ENCODE peak calls at places on chromosomes 5 and 9, in nine cellular contexts. Y, H, X, V, O, L, T, S and E are unnamed samples. For H3K4me1 and H3K9me3, the result is how much of the 10 kb centered on the place peaks cover.

GRCh38 chr5:36150676-36151433 is 832 bp downstream of the LMBRD2 start:
- DNase-seq in Y (peak), H (peak), X (no peak), V (peak), O (no peak), L (no peak), T (no peak), S (peak), E (peak)

GRCh38 chr9:121780641-121781040 is 129.2 kb downstream of the DAB2IP start:
- DNase-seq in Y (peak), H (no peak), X (no peak), V (no peak), O (no peak), L (no peak), T (no peak), S (peak), E (no peak)

GRCh38 chr5:64864171-64864570 is 95.4 kb downstream of the CWC27 start:
- DNase-seq in Y (no peak), H (no peak), X (no peak), V (no peak), O (no peak), L (no peak), T (no peak), S (no peak), E (no peak)

GRCh38 chr5:1736065-1736464 is 63.6 kb downstream of the MRPL36 start:
- DNase-seq in Y (no peak), H (no peak), X (no peak), V (no peak), O (no peak), L (no peak), T (no peak), S (no peak), E (no peak)

GRCh38 chr9:116190997-116191396 is 37.4 kb downstream of the PAPPA start:
- DNase-seq in Y (no peak), H (no peak), X (no peak), V (no peak), O (no peak), L (no peak), T (no peak), S (no peak), E (no peak)

GRCh38 chr5:145680169-145680568 is 155.0 kb downstream of the PRELID2 start:
- DNase-seq in Y (no peak), H (no peak), X (no peak), V (no peak), O (no peak), L (no peak), T (no peak), S (no peak), E (no peak)

GRCh38 chr5:43050384-43050783 is 10.3 kb upstream of the ANXA2R start:
- DNase-seq in Y (no peak), H (no peak), X (no peak), V (no peak), O (peak), L (no peak), T (no peak), S (no peak), E (no peak)

GRCh38 chr9:115134941-115135340 is 17.0 kb upstream of the TNC start:
- DNase-seq in Y (no peak), H (no peak), X (no peak), V (no peak), O (no peak), L (no peak), T (no peak), S (no peak), E (no peak)

GRCh38 chr9:37464426-37465248 is 613 bp downstream of the ZBTB5 start:
- DNase-seq in Y (no peak), H (no peak), X (peak), V (no peak), O (peak), L (peak), T (peak), S (peak), E (peak)

GRCh38 chr9:90843530-90843929 is 41.9 kb downstream of the SYK start:
- DNase-seq in Y (no peak), H (no peak), X (no peak), V (no peak), O (no peak), L (no peak), T (no peak), S (no peak), E (no peak)

GRCh38 chr9:125479846-125480615 is 218.4 kb downstream of the GAPVD1 start:
- DNase-seq in Y (no peak), H (no peak), X (no peak), V (no peak), O (peak), L (no peak), T (no peak), S (no peak), E (no peak)

GRCh38 chr5:77337716-77338115 is 127.2 kb downstream of the PDE8B start:
- DNase-seq in Y (no peak), H (no peak), X (no peak), V (peak), O (no peak), L (no peak), T (no peak), S (no peak), E (peak)

GRCh38 chr9:137665697-137666504 is 47.1 kb downstream of the EHMT1 start:
- DNase-seq in Y (peak), H (no peak), X (no peak), V (no peak), O (no peak), L (no peak), T (peak), S (no peak), E (peak)

GRCh38 chr9:137664676-137665075 is 45.9 kb downstream of the EHMT1 start:
- DNase-seq in Y (no peak), H (peak), X (no peak), V (no peak), O (no peak), L (no peak), T (no peak), S (peak), E (no peak)

GRCh38 chr9:137666505-137666809 is 47.7 kb downstream of the EHMT1 start:
- DNase-seq in Y (no peak), H (no peak), X (no peak), V (peak), O (no peak), L (no peak), T (no peak), S (no peak), E (no peak)

GRCh38 chr9:137665226-137665625 is 46.4 kb downstream of the EHMT1 start:
- DNase-seq in Y (no peak), H (no peak), X (no peak), V (no peak), O (no peak), L (no peak), T (no peak), S (no peak), E (no peak)

DNA sequence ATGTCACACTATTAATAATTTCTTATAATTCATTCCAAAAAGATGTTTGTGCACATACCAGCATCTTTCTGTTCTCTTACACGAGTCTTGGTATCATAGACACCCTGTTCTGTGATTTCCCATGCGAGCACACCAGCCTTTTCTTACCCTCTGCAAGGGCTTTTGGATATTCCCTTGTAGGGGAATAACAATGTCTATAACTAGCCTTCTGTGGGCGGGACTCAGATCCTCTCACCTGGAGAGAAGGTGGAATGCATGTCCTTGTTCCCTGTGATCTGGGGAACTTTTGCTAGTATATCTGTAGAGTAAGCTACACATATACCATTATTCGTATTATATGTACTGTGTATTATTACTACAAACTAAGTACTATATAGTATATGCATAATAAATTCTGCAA is 44.8 kb downstream of the EHMT1 start:
- DNase-seq in Y (no peak), H (no peak), X (no peak), V (no peak), O (no peak), L (no peak), T (peak), S (no peak), E (no peak)
- H3K4me1 ChIP-seq in Y (under half), H (under half), X (under half), V (under half), O (under half), L (under half), T (under half), S (under half), E (under half)

DNA sequence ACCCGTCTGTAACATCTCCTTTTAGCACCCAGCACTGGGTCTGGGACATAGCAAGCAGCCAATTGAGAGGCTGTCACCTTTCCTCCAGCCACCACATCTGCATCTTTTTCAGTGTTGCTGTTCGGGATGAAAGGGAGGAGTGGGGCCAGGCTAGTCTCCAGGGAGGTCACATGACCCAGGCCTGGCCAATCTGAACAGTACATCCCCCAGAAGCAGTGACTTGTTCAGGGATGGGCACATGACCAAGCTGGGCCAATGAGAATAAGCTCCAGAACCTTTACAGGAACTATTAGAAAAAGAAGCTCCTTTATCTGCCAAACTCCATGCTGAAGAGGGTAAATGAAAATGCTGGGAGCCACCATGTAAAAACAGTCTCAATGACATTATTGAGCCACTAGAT is 359.0 kb downstream of the SLIT3 start:
- DNase-seq in Y (no peak), H (peak), X (no peak), V (peak), O (no peak), L (no peak), T (no peak), S (no peak), E (no peak)
- TF ChIP-seq EP300 in Y (no peak), H (no peak), X (no peak), V (no peak), O (no peak), L (no peak), T (no peak), S (no peak), E (no peak)

DNA sequence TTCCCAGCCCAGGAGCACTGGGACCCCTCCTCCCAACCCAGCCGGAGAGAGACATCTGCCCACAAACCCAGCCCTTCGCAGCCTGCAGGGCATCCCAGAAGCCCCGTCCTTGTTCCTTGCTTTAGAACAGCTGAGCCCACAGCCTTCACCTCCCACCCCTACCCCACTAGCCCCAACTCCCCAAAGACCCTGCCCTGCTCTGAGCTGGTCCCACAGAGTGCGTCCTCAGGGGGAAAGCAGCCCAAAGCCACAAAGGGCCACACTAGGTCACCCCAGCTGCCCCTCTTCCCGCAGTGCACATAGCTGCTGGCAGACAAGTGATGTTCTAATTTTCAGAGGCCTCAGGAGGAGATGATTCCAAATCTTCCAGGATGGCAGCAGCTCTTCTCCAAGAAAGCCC is 8.8 kb downstream of the PLPP7 start:
- DNase-seq in Y (no peak), H (no peak), X (no peak), V (no peak), O (no peak), L (peak), T (no peak), S (no peak), E (no peak)
- H3K9me3 ChIP-seq in Y (under half), H (under half), X (under half), V (under half), O (under half), L (under half), T (under half), S (under half), E (under half)

DNA sequence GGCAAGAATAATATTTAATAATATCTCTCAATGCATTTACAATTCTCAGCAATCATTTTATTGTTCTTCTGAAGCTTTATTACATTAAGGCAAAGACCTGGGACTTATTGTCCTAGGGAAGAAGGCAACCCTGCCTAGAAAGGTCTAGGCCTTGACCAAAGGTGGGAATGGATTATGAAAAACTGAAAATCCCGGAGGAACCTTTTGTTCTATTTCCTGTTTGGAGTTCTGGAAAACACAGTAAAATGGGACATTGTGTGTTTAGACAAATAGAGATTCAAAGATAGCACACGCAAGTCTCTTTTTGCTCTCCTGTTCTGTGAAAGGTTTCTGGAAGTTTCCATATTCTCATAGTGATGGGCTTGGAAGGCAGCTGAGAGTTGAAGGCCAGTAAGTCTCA is 31.1 kb downstream of the BAAT start:
- DNase-seq in Y (no peak), H (no peak), X (no peak), V (no peak), O (no peak), L (no peak), T (no peak), S (no peak), E (no peak)
- H3K4me1 ChIP-seq in Y (under half), H (under half), X (under half), V (under half), O (under half), L (under half), T (under half), S (under half), E (under half)

GRCh38 chr5:148623101-148623500 is 31.2 kb downstream of the HTR4 start:
- DNase-seq in Y (no peak), H (no peak), X (no peak), V (no peak), O (no peak), L (no peak), T (no peak), S (no peak), E (no peak)

GRCh38 chr5:148619484-148619883 is 34.8 kb downstream of the HTR4 start:
- DNase-seq in Y (no peak), H (no peak), X (no peak), V (no peak), O (no peak), L (no peak), T (no peak), S (no peak), E (no peak)

GRCh38 chr5:148626986-148627385 is 27.3 kb downstream of the HTR4 start:
- DNase-seq in Y (no peak), H (no peak), X (no peak), V (no peak), O (no peak), L (no peak), T (no peak), S (no peak), E (no peak)

GRCh38 chr5:148620696-148621095 is 33.6 kb downstream of the HTR4 start:
- DNase-seq in Y (no peak), H (no peak), X (no peak), V (no peak), O (no peak), L (no peak), T (no peak), S (no peak), E (no peak)

DNA sequence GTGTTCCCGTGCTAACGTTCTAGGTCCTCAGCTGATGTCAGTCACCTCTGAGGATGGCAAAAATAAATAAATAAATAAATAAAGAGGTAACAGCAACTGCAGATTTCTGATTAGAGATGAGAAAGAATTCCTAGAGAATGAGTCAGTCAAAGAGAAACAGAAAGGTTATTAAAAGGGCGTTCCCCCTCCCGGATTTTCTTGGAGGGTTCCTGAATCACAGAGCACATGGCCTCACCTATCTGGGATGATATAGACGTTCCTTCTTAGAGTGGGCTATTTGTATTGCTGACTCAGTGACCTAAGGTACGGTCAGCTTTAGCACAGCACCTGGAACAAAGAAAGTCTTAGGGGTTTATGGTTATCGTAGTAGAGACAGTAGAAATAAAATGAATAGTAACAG is 30.6 kb downstream of the HTR4 start:
- DNase-seq in Y (no peak), H (no peak), X (no peak), V (no peak), O (no peak), L (no peak), T (no peak), S (no peak), E (no peak)
- TF ChIP-seq EP300 in Y (no peak), H (no peak), X (no peak), V (no peak), O (no peak), L (no peak), T (no peak), S (no peak), E (no peak)

GRCh38 chr9:88614359-88614758 is 79.4 kb downstream of the NXNL2 start:
- DNase-seq in Y (no peak), H (no peak), X (no peak), V (no peak), O (no peak), L (no peak), T (no peak), S (no peak), E (no peak)
- H3K9me3 ChIP-seq in Y (under half), H (under half), X (half or more), V (under half), O (under half), L (under half), T (under half), S (under half), E (under half)

GRCh38 chr9:89418882-89419641 is 78.9 kb downstream of the SEMA4D start:
- DNase-seq in Y (no peak), H (no peak), X (no peak), V (no peak), O (no peak), L (no peak), T (no peak), S (peak), E (no peak)
- H3K4me1 ChIP-seq in Y (under half), H (under half), X (under half), V (under half), O (under half), L (under half), T (under half), S (under half), E (under half)

DNA sequence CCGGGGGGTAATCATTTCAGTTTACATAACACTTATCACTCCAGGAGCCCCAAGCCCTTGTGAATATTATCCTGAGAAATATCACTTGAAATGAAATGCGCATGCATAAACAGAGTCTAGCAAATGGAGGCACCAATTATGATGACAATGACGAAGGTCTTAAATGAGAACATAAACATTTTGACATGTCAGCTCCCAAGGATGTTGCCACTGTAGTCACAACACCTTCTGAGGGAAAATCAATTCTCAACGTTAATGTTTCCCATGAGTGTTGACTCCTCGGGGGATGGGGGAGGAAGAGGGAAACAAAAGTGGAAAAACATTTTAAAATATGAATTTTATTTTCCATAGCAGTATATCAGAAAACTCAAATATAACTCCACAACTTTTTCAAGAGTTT is 54.4 kb upstream of the RAD23B start:
- DNase-seq in Y (no peak), H (no peak), X (no peak), V (no peak), O (no peak), L (no peak), T (no peak), S (no peak), E (no peak)
- TF ChIP-seq EP300 in Y (no peak), H (no peak), X (no peak), V (no peak), O (no peak), L (no peak), T (no peak), S (no peak), E (no peak)

DNA sequence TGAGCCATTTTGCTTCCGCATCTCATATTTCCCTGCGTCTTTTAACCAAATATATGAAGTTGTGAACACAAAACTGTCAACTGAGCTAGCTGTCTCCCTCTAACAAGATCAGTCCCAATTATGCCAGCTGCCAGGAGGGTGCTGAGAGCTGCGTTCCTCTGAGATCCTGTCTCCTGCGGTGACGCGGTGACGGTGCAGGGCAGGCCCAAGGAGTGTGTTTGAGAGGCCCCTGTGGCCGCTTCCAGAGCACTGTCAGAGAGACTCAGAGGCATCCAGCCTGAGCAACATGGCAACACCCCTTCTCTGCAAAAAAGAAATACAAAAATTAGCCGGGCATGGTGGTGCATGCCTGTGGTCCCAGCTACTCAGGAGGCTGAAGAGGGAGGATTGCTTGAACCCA is 126.3 kb upstream of the FOXD4L5 start:
- DNase-seq in Y (no peak), H (no peak), X (no peak), V (no peak), O (no peak), L (no peak), T (no peak), S (no peak), E (no peak)
- H3K9me3 ChIP-seq in Y (under half), H (under half), X (under half), V (under half), O (under half), L (under half), T (under half), S (under half), E (under half)